ENCODE peak calls at places on chromosomes 1 and 21, in five cellular contexts. C is fibroblast of gingiva; K is CD4-positive, CD25-positive, alpha-beta regulatory T cell; A is retina; Y is fibroblast of the conjunctiva. I is an unnamed sample.

GRCh38 chr1:15702722-15703550 is 18.8 kb downstream of the PLEKHM2 start:
- DNase-seq in C (peak; percentile 26), K (no peak), A (no peak), Y (no peak), I (no peak)

GRCh38 chr1:40663324-40664166 is 1.9 kb downstream of the RIMS3 start:
- DNase-seq in C (no peak), K (no peak), A (peak; percentile 68), Y (no peak), I (no peak)

GRCh38 chr21:45050786-45051489 is 23.4 kb upstream of the ADARB1 start:
- DNase-seq in C (peak; percentile 89), K (no peak), A (no peak), Y (no peak), I (no peak)

GRCh38 chr1:48402619-48403018 is 69.4 kb downstream of the SPATA6 start:
- DNase-seq in C (no peak), K (no peak), A (no peak), Y (no peak), I (no peak)

GRCh38 chr21:27196651-27197050 is 229.8 kb upstream of the ADAMTS5 start:
- DNase-seq in C (no peak), K (no peak), A (no peak), Y (no peak), I (no peak)

GRCh38 chr1:166119678-166120077 is 47.1 kb downstream of the FAM78B start:
- DNase-seq in C (no peak), K (no peak), A (peak; percentile 46), Y (no peak), I (no peak)

GRCh38 chr1:84960371-84960770 is 36.5 kb downstream of the MCOLN2 start:
- DNase-seq in C (peak; percentile 45), K (no peak), A (no peak), Y (peak; percentile 22), I (peak; percentile 33)

GRCh38 chr1:11395616-11396015 is 83.3 kb upstream of the DISP3 start:
- DNase-seq in C (no peak), K (no peak), A (no peak), Y (no peak), I (no peak)

GRCh38 chr1:232643227-232643626 is 13.3 kb upstream of the SIPA1L2 start:
- DNase-seq in C (no peak), K (no peak), A (no peak), Y (no peak), I (no peak)

GRCh38 chr21:28439852-28440251 is 552.8 kb downstream of the LTN1 start:
- DNase-seq in C (peak; percentile 84), K (no peak), A (no peak), Y (peak; percentile 94), I (no peak)

GRCh38 chr1:76593614-76594013 is 273.7 kb upstream of the ST6GALNAC5 start:
- DNase-seq in C (peak; percentile 2), K (no peak), A (no peak), Y (no peak), I (no peak)

GRCh38 chr1:145961109-145961424 is 3.2 kb upstream of the LIX1L start:
- DNase-seq in C (no peak), K (no peak), A (no peak), Y (no peak), I (no peak)

GRCh38 chr1:6473974-6474814 is 8.2 kb upstream of the TNFRSF25 start:
- DNase-seq in C (no peak), K (no peak), A (no peak), Y (no peak), I (no peak)

GRCh38 chr1:20486457-20487235 is 636 bp upstream of the CAMK2N1 start:
- DNase-seq in C (peak; percentile 67), K (no peak), A (peak; percentile 93), Y (no peak), I (no peak)

GRCh38 chr1:205568469-205569361 is 63.1 kb downstream of the ELK4 start:
- DNase-seq in C (no peak), K (no peak), A (no peak), Y (no peak), I (no peak)

GRCh38 chr1:51290489-51290847 is 39.9 kb downstream of the TTC39A start:
- DNase-seq in C (no peak), K (no peak), A (no peak), Y (no peak), I (no peak)

GRCh38 chr1:228033376-228033775 is 26.6 kb downstream of the WNT3A start:
- DNase-seq in C (no peak), K (no peak), A (no peak), Y (no peak), I (no peak)

GRCh38 chr1:31412732-31413404 is at the start of gene SERINC2:
- DNase-seq in C (no peak), K (peak; percentile 11), A (no peak), Y (no peak), I (no peak)

GRCh38 chr1:223887724-223888428 is 42.1 kb upstream of the TP53BP2 start:
- DNase-seq in C (peak; percentile 88), K (no peak), A (no peak), Y (peak; percentile 46), I (peak; percentile 98)

GRCh38 chr1:113905435-113905861 is 322 bp downstream of the DCLRE1B start:
- DNase-seq in C (no peak), K (no peak), A (no peak), Y (no peak), I (no peak)

GRCh38 chr1:46673749-46674182 is 2.1 kb downstream of the TEX38 start:
- DNase-seq in C (no peak), K (no peak), A (no peak), Y (no peak), I (no peak)

GRCh38 chr1:103859721-103860120 is 110.0 kb downstream of the AMY1C start:
- DNase-seq in C (no peak), K (no peak), A (no peak), Y (no peak), I (no peak)

GRCh38 chr1:232524056-232524455 is 105.9 kb downstream of the SIPA1L2 start:
- DNase-seq in C (no peak), K (no peak), A (no peak), Y (no peak), I (peak; percentile 6)

GRCh38 chr1:59738152-59738551 is 76.6 kb upstream of the HOOK1 start:
- DNase-seq in C (peak; percentile 92), K (no peak), A (no peak), Y (peak; percentile 81), I (no peak)

GRCh38 chr1:78540056-78540455 is 49.3 kb downstream of the PTGFR start:
- DNase-seq in C (peak; percentile 76), K (no peak), A (no peak), Y (peak; percentile 30), I (no peak)

GRCh38 chr1:15455522-15455921 is 1.0 kb upstream of the CELA2A start:
- DNase-seq in C (peak; percentile 94), K (no peak), A (no peak), Y (peak; percentile 38), I (peak; percentile 19)

GRCh38 chr1:23343246-23344110 is 606 bp downstream of the HNRNPR start:
- DNase-seq in C (peak; percentile 25), K (peak; percentile 19), A (peak; percentile 56), Y (no peak), I (no peak)

GRCh38 chr1:152110860-152111514 is 4.3 kb downstream of the TCHH start:
- DNase-seq in C (peak; percentile 32), K (peak; percentile 11), A (peak; percentile 91), Y (no peak), I (peak; percentile 10)

GRCh38 chr1:156615946-156616345 is 3.3 kb upstream of the HAPLN2 start:
- DNase-seq in C (no peak), K (no peak), A (no peak), Y (no peak), I (no peak)